ENCODE peak calls at places on chromosomes 7 and 10, in six cellular contexts. F is HCT116, O is Panc1, K is HepG2, G is K562, X is GM12878. A is an unnamed sample.

GRCh38 chr7:155921804-155922506 is 109.7 kb upstream of the SHH start:
- ATAC-seq in F (peak; percentile 87), K (no peak), X (no peak), O (no peak), G (no peak), A (no peak)

GRCh38 chr10:73159038-73159648 is 8.7 kb downstream of the ECD start:
- ATAC-seq in F (peak; percentile 53), G (peak; percentile 82), K (peak; percentile 32), O (no peak), X (peak; percentile 53), A (no peak)

GRCh38 chr7:75623390-75624133 is 115.2 kb downstream of the HIP1 start:
- ATAC-seq in K (no peak), F (no peak), X (no peak), G (peak; percentile 7), O (peak; percentile 60), A (peak; percentile 27)

GRCh38 chr10:6202098-6202683 is 541 bp upstream of the PFKFB3 start:
- ATAC-seq in O (peak; percentile 36), X (no peak), F (peak; percentile 10), G (no peak), K (peak; percentile 37), A (peak; percentile 19)

GRCh38 chr10:132777441-132777840 is 8.5 kb downstream of the NKX6-2 start:
- ATAC-seq in K (no peak), X (no peak), O (no peak), G (no peak), F (no peak), A (no peak)

GRCh38 chr7:5477723-5478531 is 54.3 kb upstream of the TNRC18 start:
- ATAC-seq in G (peak; percentile 72), O (peak; percentile 51), K (peak; percentile 57), F (peak; percentile 81), X (peak; percentile 91), A (peak; percentile 68)

GRCh38 chr7:16644987-16645592 is 464 bp downstream of the ANKMY2 start:
- ATAC-seq in F (peak; percentile 46), O (peak; percentile 66), X (no peak), K (peak; percentile 75), G (peak; percentile 52), A (peak; percentile 40)

GRCh38 chr10:17430647-17431355 is 23.6 kb downstream of the ST8SIA6 start:
- ATAC-seq in F (peak; percentile 95), G (peak; percentile 48), K (peak; percentile 88), X (peak; percentile 72), O (peak; percentile 91), A (peak; percentile 74)

GRCh38 chr7:28442540-28443420 is 30.5 kb downstream of the CREB5 start:
- ATAC-seq in G (no peak), X (peak; percentile 92), O (no peak), K (no peak), F (no peak), A (no peak)

GRCh38 chr7:45574521-45575500 is 643 bp downstream of the ADCY1 start:
- ATAC-seq in O (peak; percentile 81), G (peak; percentile 95), F (no peak), X (peak; percentile 58), K (peak; percentile 94), A (peak; percentile 44)

GRCh38 chr10:3472705-3473078 is 300.1 kb upstream of the PITRM1 start:
- ATAC-seq in K (no peak), O (no peak), F (no peak), X (no peak), G (no peak), A (peak; percentile 71)

GRCh38 chr10:122286872-122287271 is 15.8 kb downstream of the BTBD16 start:
- ATAC-seq in F (peak; percentile 89), O (peak; percentile 94), K (peak; percentile 55), X (no peak), G (no peak), A (peak; percentile 63)

DNA sequence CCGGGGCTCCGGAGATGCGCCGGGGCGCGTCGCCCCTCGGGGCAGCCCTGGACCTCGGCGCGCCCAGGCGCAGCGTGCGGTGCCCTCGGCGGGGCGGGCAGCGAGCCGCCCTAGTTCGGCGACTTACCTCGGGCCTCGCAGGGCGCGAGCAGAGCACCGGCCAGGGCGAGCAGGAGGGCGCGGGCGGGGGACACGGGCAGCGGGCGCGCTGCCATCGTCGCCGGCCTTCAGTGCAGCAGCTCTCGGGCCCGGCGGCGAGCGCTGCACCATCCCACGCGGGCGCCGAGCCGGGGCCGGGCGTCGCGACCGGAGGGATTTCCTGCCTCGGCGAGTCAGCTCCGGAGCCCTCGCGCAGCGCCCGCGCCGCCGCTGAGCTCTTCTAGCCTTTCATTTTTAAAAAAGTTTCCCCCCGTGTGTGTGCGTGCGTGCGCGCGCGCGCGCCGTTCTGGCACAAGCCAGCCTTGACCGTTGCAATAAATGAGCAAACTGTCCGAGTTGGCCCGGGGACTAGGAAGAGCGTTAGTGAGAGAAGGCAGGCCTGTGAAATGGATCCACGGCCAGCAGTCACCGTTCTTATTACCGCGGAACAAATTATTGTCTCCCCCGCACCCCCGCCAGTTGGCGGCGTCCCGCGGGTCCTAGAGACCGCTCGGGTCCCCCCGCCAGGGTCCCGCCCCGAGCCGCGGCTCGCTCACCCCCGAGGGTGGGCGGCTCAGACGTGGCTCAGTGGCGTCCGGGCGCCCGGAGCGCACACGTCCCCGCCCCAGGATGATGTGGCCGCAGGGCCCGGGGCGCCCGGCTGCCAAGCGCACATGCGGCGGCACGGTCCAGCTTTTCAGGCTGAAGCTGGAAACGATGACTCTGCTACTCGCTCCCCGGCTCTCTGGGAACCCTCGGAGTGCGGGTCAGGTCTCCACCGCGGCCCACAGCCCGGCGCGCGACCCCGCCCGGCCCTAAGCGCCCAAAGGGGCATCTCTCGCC is at the start of gene ADAM12:
- ATAC-seq in G (no peak), X (no peak), K (no peak), F (no peak), O (no peak), A (peak; percentile 52)
- H3K4me3 ChIP-seq in G (no peak within 1 kb of the TSS), X (no peak within 1 kb of the TSS), K (no peak within 1 kb of the TSS), F (no peak within 1 kb of the TSS), O (no peak within 1 kb of the TSS), A (peak within 1 kb of the TSS; percentile 1)

GRCh38 chr10:52908483-52908882 is 135.9 kb upstream of the MBL2 start:
- ATAC-seq in K (no peak), X (no peak), G (no peak), F (no peak), O (no peak), A (no peak)
- H3K9me3 ChIP-seq in K (no peaks in the 10 kb centered on the region), X (no peaks in the 10 kb centered on the region), G (no peaks in the 10 kb centered on the region), F (no peaks in the 10 kb centered on the region), O (no peaks in the 10 kb centered on the region), A (no peaks in the 10 kb centered on the region)

GRCh38 chr10:11230706-11231105 is 213.0 kb downstream of the CELF2 start:
- ATAC-seq in K (no peak), X (no peak), G (no peak), O (no peak), F (no peak), A (no peak)
- TF ChIP-seq POLR2AphosphoS5 in K (no peak), X (no peak), G (no peak), O (no peak), F (no peak), A (no peak)

GRCh38 chr10:88386204-88386877 is 196.8 kb downstream of the RNLS start:
- ATAC-seq in K (peak; percentile 77), O (no peak), F (no peak), X (peak; percentile 49), G (no peak), A (no peak)

GRCh38 chr10:88386878-88387773 is 196.0 kb downstream of the RNLS start:
- ATAC-seq in K (peak; percentile 77), F (peak; percentile 64), G (no peak), X (peak; percentile 82), O (no peak), A (peak; percentile 88)

GRCh38 chr10:88389456-88389855 is 193.7 kb downstream of the RNLS start:
- ATAC-seq in O (peak; percentile 67), X (no peak), K (no peak), G (no peak), F (no peak), A (no peak)

GRCh38 chr10:88382699-88383098 is 200.4 kb downstream of the RNLS start:
- ATAC-seq in X (no peak), O (no peak), G (no peak), F (no peak), K (no peak), A (no peak)

GRCh38 chr10:88385601-88386203 is 197.4 kb downstream of the RNLS start:
- ATAC-seq in X (peak; percentile 78), O (peak; percentile 78), F (peak; percentile 92), K (peak; percentile 79), G (no peak), A (no peak)
- H3K4me3 ChIP-seq in X (peak overlapping the region; percentile 48), O (no peak overlapping the region), F (no peak overlapping the region), K (peak overlapping the region; percentile 39), G (no peak overlapping the region), A (no peak overlapping the region)

GRCh38 chr7:106868364-106868763 is 3.3 kb downstream of the PIK3CG start:
- ATAC-seq in F (no peak), G (no peak), O (no peak), X (no peak), K (no peak), A (no peak)

GRCh38 chr7:106867641-106868351 is 2.7 kb downstream of the PIK3CG start:
- ATAC-seq in F (no peak), K (no peak), X (no peak), O (no peak), G (no peak), A (no peak)

GRCh38 chr7:106865130-106866115 is at the start of gene PIK3CG:
- ATAC-seq in K (no peak), F (no peak), G (peak; percentile 52), X (peak; percentile 68), O (no peak), A (no peak)

GRCh38 chr7:106864298-106865081 is 592 bp upstream of the PIK3CG start:
- ATAC-seq in G (peak; percentile 6), O (no peak), X (peak; percentile 54), F (no peak), K (no peak), A (no peak)

DNA sequence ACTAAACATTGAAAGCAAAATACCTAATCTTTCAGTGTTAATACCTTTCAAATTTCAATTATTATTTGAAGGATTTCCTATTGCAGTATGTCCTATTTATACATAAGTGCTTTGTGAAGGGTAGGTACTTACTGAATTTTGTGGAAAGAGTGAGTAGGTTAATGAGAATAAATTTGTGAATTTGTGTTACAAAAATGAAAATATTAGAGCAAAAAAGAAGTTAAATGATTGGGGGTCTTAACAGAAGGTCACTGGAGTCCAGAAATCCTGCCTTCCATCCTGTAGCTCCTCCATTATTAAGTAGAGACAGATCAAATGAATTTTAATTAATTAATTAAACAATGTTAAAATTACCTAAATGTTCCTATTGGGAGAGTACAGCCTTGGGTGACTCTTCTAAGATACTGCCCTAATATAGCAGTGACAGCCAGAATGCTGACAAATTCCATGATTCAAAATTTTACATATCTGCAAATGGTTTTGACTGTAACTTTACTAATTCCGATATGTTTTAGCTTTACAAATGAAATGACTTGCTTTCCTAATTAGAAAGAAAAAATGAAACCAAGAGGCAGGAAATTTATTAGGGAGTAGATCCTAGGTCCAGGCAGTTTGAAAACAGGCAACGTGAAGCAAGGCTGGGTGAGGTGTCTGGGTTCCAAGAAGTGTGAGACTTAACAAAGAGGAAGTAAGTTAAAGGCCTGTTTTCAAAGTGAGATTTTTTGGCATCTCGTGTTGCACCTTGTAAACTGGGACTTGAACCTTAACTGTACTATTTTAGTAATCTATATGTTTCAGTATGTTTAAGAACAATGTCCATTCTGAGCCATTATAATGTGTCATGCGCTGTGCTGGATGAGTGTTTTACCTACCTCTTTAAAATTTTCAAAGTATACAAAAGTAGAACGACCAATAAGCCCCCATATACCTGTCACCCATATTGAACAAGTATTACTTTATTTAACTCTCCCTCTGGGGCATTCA is 1.5 kb downstream of the PIK3CG start:
- ATAC-seq in K (no peak), F (no peak), O (no peak), X (peak; percentile 54), G (peak; percentile 54), A (no peak)
- H3K9me3 ChIP-seq in K (no peaks in the 10 kb centered on the region), F (no peaks in the 10 kb centered on the region), O (no peaks in the 10 kb centered on the region), X (no peaks in the 10 kb centered on the region), G (peaks cover 6% of the 10 kb centered on the region), A (no peaks in the 10 kb centered on the region)

A was measured in gastroesophageal sphincter.